ENCODE peak calls at places on chromosomes 2 and 18, in four cellular contexts. H is heart left ventricle; J is activated CD4-positive, alpha-beta T cell treated with anti-CD3 and anti-CD28 coated beads for 24 hours; G is left colon. L is an unnamed sample.

GRCh38 chr2:9143264-9143815 is 63.3 kb upstream of the ASAP2 start:
- DNase-seq in H (no peak), J (no peak), G (peak), L (no peak)

GRCh38 chr2:156400704-156401678 is 35.2 kb upstream of the GPD2 start:
- DNase-seq in H (peak), J (peak), G (peak), L (peak)

GRCh38 chr2:149827585-149828156 is 240.1 kb upstream of the MMADHC start:
- DNase-seq in H (no peak), J (no peak), G (no peak), L (no peak)

GRCh38 chr18:7630731-7631442 is 63.8 kb downstream of the PTPRM start:
- DNase-seq in H (no peak), J (no peak), G (no peak), L (no peak)

GRCh38 chr18:76764296-76764901 is 58.0 kb upstream of the ZNF236 start:
- DNase-seq in H (no peak), J (no peak), G (no peak), L (no peak)

GRCh38 chr18:45231606-45232005 is 383.7 kb upstream of the SLC14A2 start:
- DNase-seq in H (no peak), J (no peak), G (no peak), L (no peak)

GRCh38 chr2:31233216-31233615 is 736 bp upstream of the EHD3 start:
- DNase-seq in H (no peak), J (no peak), G (no peak), L (no peak)

GRCh38 chr2:179263460-179264237 is 983 bp downstream of the SESTD1 start:
- DNase-seq in H (peak), J (no peak), G (peak), L (peak)

GRCh38 chr2:152098033-152098797 is 629 bp downstream of the CACNB4 start:
- DNase-seq in H (peak), J (no peak), G (peak), L (peak)

GRCh38 chr2:61421611-61422010 is 49.3 kb downstream of the USP34 start:
- DNase-seq in H (no peak), J (no peak), G (no peak), L (no peak)

GRCh38 chr2:217553689-217554088 is 449.1 kb downstream of the TNS1 start:
- DNase-seq in H (no peak), J (no peak), G (no peak), L (no peak)

GRCh38 chr18:47997338-47997780 is 66.9 kb upstream of the SMAD2 start:
- DNase-seq in H (no peak), J (peak), G (no peak), L (no peak)

GRCh38 chr2:71125506-71126294 is 4.3 kb downstream of the MCEE start:
- DNase-seq in H (no peak), J (no peak), G (no peak), L (no peak)

GRCh38 chr2:98348066-98348561 is 1.9 kb downstream of the CNGA3 start:
- DNase-seq in H (no peak), J (no peak), G (no peak), L (no peak)

GRCh38 chr2:189444322-189444721 is 3.0 kb downstream of the WDR75 start:
- DNase-seq in H (no peak), J (no peak), G (no peak), L (no peak)

GRCh38 chr2:168948621-168949212 is 47.6 kb downstream of the G6PC2 start:
- DNase-seq in H (no peak), J (no peak), G (no peak), L (no peak)

GRCh38 chr2:207571370-207571769 is 41.6 kb downstream of the CREB1 start:
- DNase-seq in H (no peak), J (no peak), G (no peak), L (no peak)

GRCh38 chr18:50649821-50650220 is 89.9 kb downstream of the MAPK4 start:
- DNase-seq in H (peak), J (no peak), G (peak), L (peak)

L was measured in transverse colon.